ENCODE peak calls at places on chromosome 9, in eight cellular contexts. U, V, D, W, Q, G, I and K are unnamed samples.

GRCh38 chr9:131709741-131710499 is 30.0 kb downstream of the RAPGEF1 start:
- DNase-seq in W (peak; percentile 59), D (no peak), Q (no peak), I (peak; percentile 38), U (no peak), G (peak; percentile 39), V (peak; percentile 69), K (peak; percentile 17)

GRCh38 chr9:131423171-131423581 is 29.3 kb downstream of the PRRC2B start:
- DNase-seq in U (peak; percentile 64), G (peak; percentile 48), D (peak; percentile 58), W (peak; percentile 77), V (peak; percentile 72), I (peak; percentile 91), Q (no peak), K (peak; percentile 94)

GRCh38 chr9:129145841-129146292 is 32.2 kb downstream of the IER5L start:
- DNase-seq in U (peak; percentile 61), G (no peak), Q (no peak), D (no peak), W (peak; percentile 98), V (peak; percentile 80), I (peak; percentile 94), K (no peak)

GRCh38 chr9:13899924-13900323 is 414.0 kb downstream of the NFIB start:
- DNase-seq in V (no peak), D (no peak), Q (no peak), I (no peak), W (peak; percentile 42), G (no peak), U (no peak), K (peak; percentile 65)

GRCh38 chr9:75775173-75775572 is 115.3 kb upstream of the PCSK5 start:
- DNase-seq in V (no peak), G (no peak), U (peak; percentile 36), D (no peak), W (no peak), I (no peak), Q (no peak), K (no peak)

GRCh38 chr9:8030095-8030494 is 230.5 kb upstream of the DMAC1 start:
- DNase-seq in D (no peak), Q (no peak), I (no peak), V (no peak), G (no peak), U (no peak), W (no peak), K (peak; percentile 18)

GRCh38 chr9:120996409-120996808 is 53.7 kb downstream of the C5 start:
- DNase-seq in V (no peak), U (no peak), D (no peak), G (no peak), Q (no peak), I (no peak), W (no peak), K (no peak)

GRCh38 chr9:7150153-7150890 is 392.5 kb downstream of the KDM4C start:
- DNase-seq in I (no peak), W (no peak), G (no peak), Q (no peak), D (no peak), U (no peak), V (no peak), K (no peak)

GRCh38 chr9:78369644-78370219 is 72.8 kb downstream of the PSAT1 start:
- DNase-seq in W (peak; percentile 87), Q (peak; percentile 52), G (peak; percentile 54), V (peak; percentile 62), D (peak; percentile 57), I (peak; percentile 69), U (peak; percentile 57), K (peak; percentile 81)

GRCh38 chr9:124074746-124075145 is 63.2 kb downstream of the LHX2 start:
- DNase-seq in D (no peak), I (no peak), Q (no peak), W (no peak), G (no peak), U (no peak), V (no peak), K (no peak)

GRCh38 chr9:72579880-72580570 is 58.6 kb downstream of the TMC1 start:
- DNase-seq in U (no peak), Q (no peak), D (no peak), V (no peak), W (peak; percentile 64), I (peak; percentile 71), G (no peak), K (peak; percentile 43)

GRCh38 chr9:133514475-133515239 is 10.1 kb downstream of the MYMK start:
- DNase-seq in Q (no peak), U (peak; percentile 81), W (peak; percentile 69), V (peak; percentile 71), I (no peak), G (no peak), D (no peak), K (no peak)

GRCh38 chr9:120926397-120926928 is at the start of gene TRAF1:
- DNase-seq in G (peak; percentile 61), Q (no peak), D (no peak), W (no peak), U (no peak), V (no peak), I (peak; percentile 45), K (no peak)

GRCh38 chr9:137588891-137589290 is 1.4 kb downstream of the ZMYND19 start:
- DNase-seq in I (no peak), G (no peak), D (no peak), Q (no peak), W (no peak), U (no peak), V (no peak), K (no peak)

GRCh38 chr9:1353291-1353690 is 303.1 kb downstream of the DMRT2 start:
- DNase-seq in I (no peak), D (no peak), G (no peak), Q (no peak), U (no peak), W (no peak), V (no peak), K (peak; percentile 11)

DNA sequence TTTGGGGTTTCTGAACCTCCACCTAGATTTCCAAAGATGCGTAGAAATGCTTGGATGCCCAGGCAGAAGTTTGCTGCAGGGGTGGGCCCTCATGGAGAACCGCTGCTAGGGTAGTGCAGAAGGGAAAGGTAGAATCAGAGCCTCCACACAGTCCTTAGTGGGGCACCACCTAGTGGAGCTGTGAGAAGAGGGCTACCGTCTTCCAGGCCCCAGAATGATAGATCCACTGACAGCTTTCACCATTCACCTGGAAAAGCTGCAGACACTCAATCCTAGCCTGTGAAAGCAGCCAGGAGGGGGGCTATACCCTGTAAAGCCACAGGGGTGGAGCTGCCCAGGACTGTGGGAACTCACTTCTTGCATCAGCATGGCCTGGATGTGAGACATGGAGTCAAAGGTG is 13.3 kb upstream of the HSDL2 start:
- DNase-seq in Q (peak; percentile 18), V (no peak), D (no peak), U (no peak), G (no peak), W (no peak), I (no peak), K (no peak)
- TF ChIP-seq CTCF in Q (peak; percentile 42), V (no peak), D (no peak), U (peak; percentile 32), G (no peak), W (peak; percentile 17), I (no peak), K (no peak)

DNA sequence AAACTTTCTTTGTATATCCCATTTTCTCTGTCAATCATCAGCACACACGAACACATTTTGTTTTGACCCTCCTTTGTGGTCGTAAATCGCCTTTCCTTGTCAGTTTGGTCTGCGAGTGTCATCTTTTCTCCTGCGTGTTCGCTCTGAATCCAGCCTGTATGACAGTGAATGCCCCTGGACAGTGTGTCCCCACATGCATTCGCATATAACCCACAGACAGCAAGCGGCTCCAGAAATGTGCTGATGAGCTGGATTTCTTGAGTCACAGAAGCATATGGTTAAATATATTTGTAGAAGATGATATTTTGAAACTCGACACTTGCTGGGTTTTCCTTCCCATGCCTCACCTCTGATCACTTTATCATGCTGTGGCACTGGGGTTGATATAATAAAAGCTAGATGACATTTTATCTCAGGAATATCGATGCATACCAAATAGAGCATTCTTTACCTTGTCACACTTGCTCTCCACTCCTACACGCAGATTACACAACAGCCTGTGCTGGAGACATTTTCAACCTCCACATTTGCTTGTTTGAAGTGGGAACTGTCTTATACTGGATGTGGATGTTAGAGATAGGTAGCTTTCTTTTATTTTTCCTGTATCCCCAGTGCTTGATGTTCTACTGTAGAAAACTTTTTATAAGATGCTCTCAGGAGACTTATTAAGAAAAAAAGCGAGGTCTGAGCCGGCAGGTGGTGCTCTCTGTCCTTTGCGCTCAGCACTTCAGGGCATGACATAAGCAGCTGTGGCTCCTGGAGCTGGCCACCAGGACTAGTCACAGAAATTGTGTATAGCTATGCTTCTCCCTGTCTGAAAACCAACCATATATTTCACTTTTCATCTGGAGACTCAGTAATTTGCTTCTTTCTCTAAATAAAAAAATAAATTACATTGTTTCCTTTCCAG is 215.1 kb downstream of the SH3GL2 start:
- DNase-seq in V (no peak), G (no peak), D (no peak), Q (peak; percentile 6), U (no peak), I (no peak), W (peak; percentile 19), K (peak; percentile 49)
- TF ChIP-seq CTCF in V (no peak), G (no peak), D (no peak), Q (peak; percentile 39), U (no peak), I (no peak), W (no peak), K (no peak)

DNA sequence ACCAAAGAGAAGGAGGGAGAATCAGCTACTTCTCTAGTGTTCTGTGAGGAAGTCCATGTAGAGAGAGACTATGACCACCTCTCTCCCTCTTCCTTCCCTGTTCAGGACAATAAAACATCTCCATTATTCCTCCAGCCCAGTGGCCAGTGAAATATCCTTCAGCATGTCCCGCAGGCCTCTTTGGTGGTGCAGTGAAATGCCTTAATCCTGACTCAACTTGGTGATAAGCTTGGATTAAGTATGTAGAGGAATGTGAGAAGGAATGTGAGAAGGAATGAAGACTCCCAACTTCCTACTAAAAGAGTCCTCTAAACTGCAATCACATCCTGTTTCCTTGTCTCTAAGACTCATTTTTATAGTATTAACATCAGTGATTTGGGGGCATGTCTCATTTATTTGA is 167.3 kb downstream of the TRPM3 start:
- DNase-seq in G (no peak), V (no peak), D (no peak), W (peak; percentile 90), I (peak; percentile 90), U (no peak), Q (peak; percentile 2), K (peak; percentile 8)
- TF ChIP-seq CTCF in G (no peak), V (no peak), D (no peak), W (no peak), I (no peak), U (no peak), Q (no peak), K (no peak)

GRCh38 chr9:136562746-136563506 is 17.1 kb upstream of the NOTCH1 start:
- DNase-seq in Q (no peak), U (no peak), W (no peak), I (no peak), V (peak; percentile 56), D (no peak), G (no peak), K (no peak)

GRCh38 chr9:136565722-136566552 is 20.1 kb upstream of the NOTCH1 start:
- DNase-seq in G (no peak), I (no peak), W (no peak), Q (no peak), U (no peak), V (peak; percentile 50), D (no peak), K (no peak)

GRCh38 chr9:136563646-136564321 is 17.9 kb upstream of the NOTCH1 start:
- DNase-seq in G (no peak), W (no peak), I (no peak), V (peak; percentile 53), D (no peak), Q (no peak), U (no peak), K (no peak)

GRCh38 chr9:136565075-136565721 is 19.4 kb upstream of the NOTCH1 start:
- DNase-seq in V (no peak), W (peak; percentile 54), D (no peak), I (no peak), Q (no peak), G (no peak), U (peak; percentile 79), K (no peak)

GRCh38 chr9:136564379-136564988 is 18.6 kb upstream of the NOTCH1 start:
- DNase-seq in U (peak; percentile 82), Q (no peak), V (peak; percentile 81), I (peak; percentile 71), D (peak; percentile 88), W (peak; percentile 81), G (no peak), K (peak; percentile 88)
- TF ChIP-seq CTCF in U (peak; percentile 55), Q (no peak), V (no peak), I (peak; percentile 22), D (peak; percentile 38), W (peak; percentile 34), G (no peak), K (peak; percentile 5)